ENCODE peak calls at places on chromosomes 3 and 15, in ten cellular contexts. D is CD8-positive, alpha-beta T cell; N is A549; R is spleen; O is suprapubic skin; S is NT2/D1; C is astrocyte; Z is adrenal gland; K is endodermal cell; H is Panc1. G is an unnamed sample.

GRCh38 chr15:68334661-68335124 is 57.1 kb downstream of the FEM1B start:
- DNase-seq in D (no peak), N (no peak), R (peak; percentile 76), O (no peak), S (no peak), C (peak; percentile 89), Z (peak; percentile 73), K (no peak), H (no peak), G (no peak)

GRCh38 chr15:97909291-97909891 is 51.1 kb upstream of the ARRDC4 start:
- DNase-seq in D (peak; percentile 61), N (peak; percentile 33), R (peak; percentile 84), O (no peak), S (peak; percentile 66), C (peak; percentile 9), Z (peak; percentile 42), K (peak; percentile 91), H (peak; percentile 39), G (peak; percentile 25)

GRCh38 chr15:77144492-77145070 is 73.7 kb upstream of the TSPAN3 start:
- DNase-seq in D (no peak), N (no peak), R (no peak), O (no peak), S (no peak), C (peak; percentile 98), Z (no peak), K (no peak), H (no peak), G (no peak)

GRCh38 chr3:60461199-60461598 is 790.1 kb downstream of the FHIT start:
- DNase-seq in D (no peak), N (no peak), R (no peak), O (no peak), S (no peak), C (no peak), Z (no peak), K (no peak), H (no peak), G (no peak)

GRCh38 chr15:101451192-101451799 is 38.2 kb downstream of the PCSK6 start:
- DNase-seq in D (no peak), N (no peak), R (peak; percentile 87), O (no peak), S (no peak), C (peak; percentile 8), Z (peak; percentile 84), K (peak; percentile 38), H (no peak), G (no peak)

GRCh38 chr3:141368062-141368924 is at the start of gene ZBTB38:
- DNase-seq in D (no peak), N (peak; percentile 95), R (peak; percentile 87), O (peak; percentile 95), S (peak; percentile 86), C (peak; percentile 95), Z (peak; percentile 97), K (peak; percentile 95), H (no peak), G (peak; percentile 86)

GRCh38 chr3:27195059-27195458 is 174.1 kb downstream of the NEK10 start:
- DNase-seq in D (no peak), N (no peak), R (no peak), O (no peak), S (no peak), C (peak; percentile 38), Z (no peak), K (no peak), H (no peak), G (no peak)

GRCh38 chr3:153856932-153857331 is 264.3 kb upstream of the ARHGEF26 start:
- DNase-seq in D (no peak), N (no peak), R (no peak), O (no peak), S (peak; percentile 6), C (peak; percentile 13), Z (no peak), K (no peak), H (no peak), G (no peak)

GRCh38 chr3:124772081-124772831 is 42.0 kb downstream of the UMPS start:
- DNase-seq in D (no peak), N (no peak), R (peak; percentile 73), O (no peak), S (no peak), C (peak; percentile 70), Z (peak; percentile 70), K (no peak), H (no peak), G (no peak)

GRCh38 chr15:70579766-70580165 is 183.6 kb downstream of the UACA start:
- DNase-seq in D (no peak), N (no peak), R (no peak), O (no peak), S (no peak), C (no peak), Z (no peak), K (peak; percentile 73), H (no peak), G (no peak)

GRCh38 chr3:119497824-119498187 is 541 bp upstream of the TIMMDC1 start:
- DNase-seq in D (no peak), N (peak; percentile 22), R (no peak), O (no peak), S (peak; percentile 3), C (peak; percentile 22), Z (peak; percentile 33), K (peak; percentile 56), H (peak; percentile 15), G (no peak)

GRCh38 chr3:37256447-37256846 is 82.1 kb upstream of the LRRFIP2 start:
- DNase-seq in D (no peak), N (no peak), R (no peak), O (no peak), S (no peak), C (no peak), Z (no peak), K (no peak), H (no peak), G (no peak)

GRCh38 chr3:124266517-124266916 is 274.6 kb upstream of the ROPN1 start:
- DNase-seq in D (no peak), N (no peak), R (no peak), O (no peak), S (no peak), C (no peak), Z (no peak), K (no peak), H (no peak), G (no peak)

GRCh38 chr3:29555590-29555989 is 274.7 kb downstream of the RBMS3 start:
- DNase-seq in D (no peak), N (no peak), R (no peak), O (no peak), S (no peak), C (peak; percentile 26), Z (no peak), K (no peak), H (no peak), G (no peak)

GRCh38 chr15:74283366-74283765 is 47.2 kb downstream of the CCDC33 start:
- DNase-seq in D (no peak), N (no peak), R (no peak), O (no peak), S (no peak), C (no peak), Z (no peak), K (no peak), H (no peak), G (no peak)

GRCh38 chr15:98842973-98843285 is 164.7 kb downstream of the PGPEP1L start:
- DNase-seq in D (no peak), N (no peak), R (no peak), O (no peak), S (no peak), C (no peak), Z (no peak), K (no peak), H (no peak), G (no peak)

GRCh38 chr3:113758389-113759029 is 11.7 kb downstream of the ATP6V1A start:
- DNase-seq in D (no peak), N (no peak), R (no peak), O (no peak), S (no peak), C (peak; percentile 95), Z (no peak), K (no peak), H (no peak), G (no peak)
- H3K4me1 ChIP-seq in D (no peaks in the 10 kb centered on the region), N (no peaks in the 10 kb centered on the region), R (peaks cover 20% of the 10 kb centered on the region), O (peaks cover 6% of the 10 kb centered on the region), S (no peaks in the 10 kb centered on the region), C (no peaks in the 10 kb centered on the region), Z (no peaks in the 10 kb centered on the region), K (no peaks in the 10 kb centered on the region), H (no peaks in the 10 kb centered on the region), G (no peaks in the 10 kb centered on the region)

GRCh38 chr3:47280519-47280918 is 2.1 kb downstream of the KIF9 start:
- DNase-seq in D (no peak), N (no peak), R (no peak), O (no peak), S (no peak), C (no peak), Z (no peak), K (no peak), H (no peak), G (no peak)
- H3K4me3 ChIP-seq in D (no peak overlapping the region), N (no peak overlapping the region), R (no peak overlapping the region), O (no peak overlapping the region), S (no peak overlapping the region), C (no peak overlapping the region), Z (no peak overlapping the region), K (no peak overlapping the region), H (no peak overlapping the region), G (no peak overlapping the region)

DNA sequence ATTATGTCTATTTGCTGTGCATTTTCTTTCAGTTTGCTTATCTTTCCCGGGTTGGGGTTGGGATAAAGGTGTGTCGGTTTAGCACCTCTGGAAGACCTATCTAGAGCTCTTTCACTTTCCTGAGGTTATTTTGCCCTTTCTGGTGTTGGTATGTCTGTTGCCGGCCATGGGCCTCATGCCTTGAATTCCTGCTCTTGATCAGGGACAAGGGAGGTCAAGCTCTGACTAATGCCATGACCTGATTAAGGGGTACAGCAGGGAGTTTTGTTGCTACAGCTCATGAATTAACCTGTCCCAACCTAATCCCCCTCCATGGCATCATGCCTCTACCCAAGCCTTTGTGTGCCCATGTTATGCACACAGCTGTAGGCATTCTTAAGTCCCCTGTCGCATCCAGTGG is 70.5 kb upstream of the GOLGA6B start:
- DNase-seq in D (no peak), N (no peak), R (no peak), O (no peak), S (peak; percentile 13), C (no peak), Z (peak; percentile 43), K (no peak), H (no peak), G (no peak)
- H3K4me1 ChIP-seq in D (no peaks in the 10 kb centered on the region), N (no peaks in the 10 kb centered on the region), R (no peaks in the 10 kb centered on the region), O (no peaks in the 10 kb centered on the region), S (no peaks in the 10 kb centered on the region), C (peaks cover 2% of the 10 kb centered on the region), Z (no peaks in the 10 kb centered on the region), K (no peaks in the 10 kb centered on the region), H (no peaks in the 10 kb centered on the region), G (no peaks in the 10 kb centered on the region)

DNA sequence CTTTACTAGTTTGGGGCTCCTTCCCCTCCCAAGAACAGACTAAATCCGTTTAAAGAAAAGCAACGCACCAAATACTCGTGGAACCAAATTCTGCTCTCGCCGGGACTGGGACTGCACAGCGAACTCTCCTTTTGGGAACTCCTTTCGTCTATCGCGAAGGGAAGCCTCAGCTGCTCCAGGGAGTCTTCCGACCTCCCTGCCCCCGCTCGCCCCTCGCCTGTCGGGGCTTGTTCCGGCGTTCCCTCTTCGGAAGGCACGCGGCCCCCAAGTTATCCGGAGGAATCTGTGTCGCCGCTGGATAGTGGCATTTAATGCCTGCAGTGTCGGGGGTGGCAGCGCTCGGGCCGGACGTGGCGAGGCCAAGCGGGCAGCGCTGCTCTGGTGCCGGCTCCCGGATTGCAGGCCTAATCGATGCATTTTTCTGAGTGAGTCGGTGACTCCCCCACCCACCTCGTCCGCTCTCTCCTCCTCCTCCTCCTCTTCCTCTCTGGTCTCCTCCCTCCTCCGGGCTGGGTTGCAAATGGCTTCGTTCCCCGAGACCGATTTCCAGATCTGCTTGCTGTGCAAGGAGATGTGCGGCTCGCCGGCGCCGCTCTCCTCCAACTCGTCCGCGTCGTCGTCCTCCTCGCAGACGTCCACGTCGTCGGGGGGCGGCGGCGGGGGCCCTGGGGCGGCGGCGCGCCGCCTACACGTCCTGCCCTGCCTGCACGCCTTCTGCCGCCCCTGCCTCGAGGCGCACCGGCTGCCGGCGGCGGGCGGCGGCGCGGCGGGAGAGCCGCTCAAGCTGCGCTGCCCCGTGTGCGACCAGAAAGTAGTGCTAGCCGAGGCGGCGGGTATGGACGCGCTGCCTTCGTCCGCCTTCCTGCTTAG is at the start of gene TRIM71:
- DNase-seq in D (no peak), N (no peak), R (peak; percentile 69), O (no peak), S (no peak), C (no peak), Z (no peak), K (peak; percentile 70), H (no peak), G (no peak)
- H3K4me3 ChIP-seq in D (peak within 1 kb of the TSS; percentile 27), N (peak within 1 kb of the TSS; percentile 49), R (peak within 1 kb of the TSS; percentile 52), O (peak within 1 kb of the TSS; percentile 56), S (peak within 1 kb of the TSS; percentile 91), C (peak within 1 kb of the TSS; percentile 44), Z (no peak within 1 kb of the TSS), K (peak within 1 kb of the TSS; percentile 91), H (peak within 1 kb of the TSS; percentile 39), G (peak within 1 kb of the TSS; percentile 33)

G was measured in gastrocnemius medialis.